ENCODE peak calls at places on chromosomes 16 and 17, in seven cellular contexts. I, P, G, C, X, U and W are unnamed samples.

GRCh38 chr17:61511480-61512182 is 59.4 kb downstream of the TBX4 start:
- DNase-seq in I (no peak), P (no peak), G (no peak), C (no peak), X (no peak), U (no peak), W (no peak)

GRCh38 chr17:57114085-57114673 is 29.1 kb downstream of the AKAP1 start:
- DNase-seq in I (peak; percentile 63), P (peak; percentile 68), G (no peak), C (no peak), X (peak; percentile 56), U (no peak), W (peak; percentile 49)

GRCh38 chr16:48156790-48157209 is 1.0 kb upstream of the ABCC12 start:
- DNase-seq in I (peak; percentile 75), P (peak; percentile 78), G (peak; percentile 71), C (peak; percentile 70), X (peak; percentile 94), U (peak; percentile 33), W (peak; percentile 58)

GRCh38 chr17:74746922-74747321 is 1.5 kb upstream of the NHERF1 start:
- DNase-seq in I (no peak), P (no peak), G (no peak), C (no peak), X (no peak), U (no peak), W (no peak)

GRCh38 chr16:86519649-86520316 is 9.5 kb downstream of the FOXF1 start:
- DNase-seq in I (peak; percentile 43), P (peak; percentile 61), G (peak; percentile 54), C (peak; percentile 58), X (peak; percentile 75), U (no peak), W (peak; percentile 35)

GRCh38 chr17:56175299-56175935 is 22.1 kb downstream of the ANKFN1 start:
- DNase-seq in I (no peak), P (no peak), G (no peak), C (no peak), X (no peak), U (no peak), W (no peak)

GRCh38 chr17:80941743-80942211 is 49.9 kb upstream of the CHMP6 start:
- DNase-seq in I (no peak), P (no peak), G (no peak), C (no peak), X (no peak), U (no peak), W (no peak)

GRCh38 chr17:78717431-78717980 is 64.6 kb downstream of the CYTH1 start:
- DNase-seq in I (no peak), P (peak; percentile 25), G (no peak), C (no peak), X (peak; percentile 16), U (no peak), W (no peak)

GRCh38 chr17:12566281-12567002 is 99.2 kb upstream of the MYOCD start:
- DNase-seq in I (no peak), P (no peak), G (no peak), C (no peak), X (no peak), U (no peak), W (no peak)